ENCODE peak calls at places on chromosomes 1 and 21, in four cellular contexts. Z is K562, Q is HCT116, U is WTC11. B is an unnamed sample.

GRCh38 chr21:18049461-18049860 is 195.2 kb upstream of the CHODL start:
- DNase-seq in Z (no peak), Q (no peak), U (no peak), B (no peak)

GRCh38 chr1:148308832-148309458 is 156.9 kb upstream of the NBPF11 start:
- DNase-seq in Z (no peak), Q (no peak), U (peak; percentile 57), B (no peak)

GRCh38 chr1:163673076-163673475 is 351.3 kb downstream of the NUF2 start:
- DNase-seq in Z (no peak), U (no peak), Q (no peak), B (no peak)

GRCh38 chr1:157137051-157137772 is 983 bp downstream of the ETV3 start:
- DNase-seq in U (no peak), Q (no peak), Z (peak; percentile 32), B (no peak)

GRCh38 chr1:107262472-107263286 is 121.8 kb downstream of the NTNG1 start:
- DNase-seq in Z (no peak), U (no peak), Q (no peak), B (peak; percentile 1)

GRCh38 chr1:21662426-21663250 is 6.5 kb downstream of the RAP1GAP start:
- DNase-seq in Z (no peak), U (no peak), Q (no peak), B (no peak)

GRCh38 chr1:100921110-100921706 is 25.3 kb downstream of the SLC30A7 start:
- DNase-seq in U (no peak), Q (peak; percentile 22), Z (peak; percentile 16), B (peak; percentile 35)

GRCh38 chr1:154342132-154342531 is 16.8 kb downstream of the ATP8B2 start:
- DNase-seq in Q (no peak), Z (no peak), U (no peak), B (no peak)

GRCh38 chr1:225974454-225974853 is 24.7 kb downstream of the SDE2 start:
- DNase-seq in Q (no peak), Z (peak; percentile 24), U (no peak), B (no peak)

GRCh38 chr1:29310616-29311180 is 74.4 kb downstream of the PTPRU start:
- DNase-seq in U (no peak), Q (no peak), Z (no peak), B (no peak)

GRCh38 chr1:10628685-10629084 is 153.9 kb downstream of the PEX14 start:
- DNase-seq in U (no peak), Q (no peak), Z (no peak), B (no peak)
- TF ChIP-seq ATF3 in U (no peak), Q (no peak), Z (no peak), B (no peak)

GRCh38 chr1:118257946-118258345 is 72.9 kb upstream of the SPAG17 start:
- DNase-seq in U (no peak), Q (no peak), Z (no peak), B (no peak)
- TF ChIP-seq ATF3 in U (no peak), Q (no peak), Z (no peak), B (no peak)

DNA sequence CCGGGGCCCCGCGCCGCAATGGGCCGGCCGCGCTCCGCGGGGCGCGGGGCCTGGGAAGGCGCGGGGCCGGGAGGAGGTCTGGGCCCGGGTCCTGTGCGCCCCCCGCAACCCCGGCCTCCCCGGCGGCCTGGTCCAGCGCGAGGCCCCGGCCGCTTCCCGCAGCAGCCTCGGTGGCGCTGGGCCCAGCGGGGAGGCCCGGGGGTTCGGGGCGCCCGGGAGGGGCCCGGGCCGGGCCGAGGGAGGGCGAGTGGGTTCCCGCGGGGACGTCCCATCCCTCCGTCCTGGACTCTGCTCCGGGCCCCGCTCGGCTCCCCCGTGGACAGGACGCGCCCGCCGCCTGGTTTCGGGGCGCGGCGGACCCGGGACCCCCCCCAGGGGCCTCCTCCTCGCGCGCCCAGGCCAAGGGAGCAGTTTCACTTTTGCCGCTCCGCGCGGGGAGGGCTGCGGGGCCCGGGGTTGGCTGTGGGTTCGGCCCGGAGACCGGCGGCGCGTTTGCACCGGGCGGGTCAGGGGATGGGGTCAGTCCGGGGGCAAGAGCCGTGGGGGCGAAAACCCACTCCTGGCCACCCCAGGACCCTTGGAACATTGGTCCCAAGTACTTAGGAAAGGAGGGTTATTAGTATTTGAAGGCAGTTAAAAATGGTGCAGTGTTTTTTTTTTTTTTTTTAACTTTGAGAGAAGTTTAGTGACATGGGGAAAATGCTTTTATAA is 603 bp downstream of the AGPAT3 start:
- DNase-seq in Z (peak; percentile 82), Q (no peak), U (no peak), B (no peak)
- TF ChIP-seq ATF3 in Z (no peak), Q (no peak), U (no peak), B (no peak)

DNA sequence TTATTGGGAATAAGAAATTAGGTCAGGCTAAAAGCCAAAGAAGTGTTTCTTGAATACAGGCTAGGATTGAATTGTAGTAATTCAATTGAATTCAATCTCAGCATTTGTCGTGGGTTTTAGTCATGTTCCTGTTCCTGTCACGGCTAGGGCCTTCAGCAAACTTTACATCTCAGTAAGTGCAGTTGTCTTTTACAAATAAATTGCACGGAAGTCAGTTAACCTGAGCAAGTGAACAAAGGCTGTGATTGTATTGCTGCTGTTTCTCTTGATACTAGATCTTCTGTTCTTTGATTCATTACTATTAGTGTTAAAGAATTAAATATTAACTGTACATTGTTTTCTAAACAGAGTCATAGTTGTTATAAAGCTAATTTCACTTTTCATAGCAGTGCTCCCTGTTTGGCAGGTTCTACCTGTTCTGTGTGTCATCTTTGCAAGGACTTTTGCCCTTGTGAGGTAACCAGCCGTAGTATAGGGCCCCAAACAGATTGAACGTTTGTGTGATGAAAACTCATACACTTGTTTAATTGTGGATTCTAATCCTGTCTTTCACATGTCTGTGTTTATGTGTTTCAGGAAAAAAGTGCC is 164.4 kb downstream of the EDEM3 start:
- DNase-seq in U (no peak), Z (no peak), Q (no peak), B (no peak)
- TF ChIP-seq ATF3 in U (no peak), Z (no peak), Q (no peak), B (no peak)

DNA sequence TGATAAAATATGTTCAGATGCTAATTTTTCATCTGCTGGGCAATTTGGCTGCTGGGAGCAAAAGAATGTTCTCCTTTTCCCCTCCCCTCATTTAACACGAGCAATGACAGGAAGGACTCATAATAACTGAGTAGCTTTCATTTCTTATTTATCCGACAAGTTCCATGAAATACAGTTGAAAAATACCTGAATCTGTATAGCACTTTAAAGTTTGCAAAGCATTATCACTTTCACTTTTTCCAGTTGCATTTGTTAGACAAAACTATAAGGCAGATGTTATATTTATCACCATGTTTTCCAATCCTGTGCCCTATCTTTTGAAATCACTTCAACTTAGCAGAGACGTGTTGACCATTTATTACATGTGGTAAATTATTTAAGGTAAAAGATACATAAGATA is 350.6 kb upstream of the SGIP1 start:
- DNase-seq in Q (no peak), U (no peak), Z (no peak), B (no peak)
- TF ChIP-seq ATF3 in Q (no peak), U (no peak), Z (no peak), B (no peak)

B was measured in HepG2.